ENCODE peak calls at places on chromosome 11, in five cellular contexts. O, R, J, E and X are unnamed samples.
A peak's percentile ranks its signal among the peaks of the same experiment; 100 is the strongest.

GRCh38 chr11:69297926-69298777 is 4.2 kb downstream of the MYEOV start:
- DNase-seq in R (peak; percentile 90), E (peak; percentile 18), O (peak; percentile 47), J (peak; percentile 78), X (peak; percentile 87)

GRCh38 chr11:34823197-34823596 is 93.0 kb downstream of the APIP start:
- DNase-seq in O (no peak), R (no peak), E (no peak), J (no peak), X (no peak)

GRCh38 chr11:95977534-95978174 is 53.7 kb upstream of the MTMR2 start:
- DNase-seq in E (no peak), O (no peak), R (peak; percentile 65), J (peak; percentile 69), X (no peak)

GRCh38 chr11:73752216-73752867 is 8.5 kb downstream of the RAB6A start:
- DNase-seq in E (no peak), J (peak; percentile 34), R (no peak), O (no peak), X (peak; percentile 21)

GRCh38 chr11:105245781-105246315 is 106.3 kb upstream of the CARD18 start:
- DNase-seq in E (no peak), O (no peak), R (no peak), J (no peak), X (no peak)

GRCh38 chr11:72441647-72442267 is 7.4 kb upstream of the CLPB start:
- DNase-seq in E (no peak), J (peak; percentile 84), O (no peak), R (no peak), X (no peak)

GRCh38 chr11:14443642-14444041 is 56.0 kb downstream of the COPB1 start:
- DNase-seq in J (peak; percentile 45), O (no peak), E (no peak), R (peak; percentile 81), X (no peak)

GRCh38 chr11:74000770-74001169 is 8.1 kb downstream of the UCP3 start:
- DNase-seq in J (no peak), E (no peak), R (no peak), O (no peak), X (peak; percentile 27)

GRCh38 chr11:74371269-74372039 is 26.8 kb downstream of the PGM2L1 start:
- DNase-seq in O (no peak), E (no peak), R (no peak), J (peak; percentile 21), X (no peak)